ENCODE peak calls at places on chromosome 1, in five cellular contexts. P, Z, J, Y and X are unnamed samples.

GRCh38 chr1:241045659-241046058 is 311.3 kb downstream of the RGS7 start:
- DNase-seq in P (no peak), Z (no peak), Y (no peak), J (no peak), X (no peak)

GRCh38 chr1:22611530-22611947 is 24.9 kb upstream of the C1QA start:
- DNase-seq in Z (no peak), J (no peak), Y (peak), P (no peak), X (no peak)

GRCh38 chr1:88763649-88764406 is 79.8 kb downstream of the PKN2 start:
- DNase-seq in Y (peak), J (no peak), Z (no peak), P (no peak), X (no peak)

GRCh38 chr1:91564888-91565700 is 64.4 kb downstream of the CDC7 start:
- DNase-seq in Y (peak), Z (no peak), P (no peak), J (no peak), X (no peak)

GRCh38 chr1:46491500-46492268 is 2.0 kb downstream of the DMBX1 start:
- DNase-seq in Y (no peak), J (no peak), P (no peak), Z (no peak), X (no peak)

GRCh38 chr1:59422921-59423575 is 126.2 kb downstream of the FGGY start:
- DNase-seq in J (no peak), Y (peak), Z (no peak), P (peak), X (no peak)

GRCh38 chr1:87330954-87331318 is 2.3 kb downstream of the LMO4 start:
- DNase-seq in Z (no peak), Y (no peak), J (no peak), P (no peak), X (no peak)

GRCh38 chr1:5911871-5912271 is 80.4 kb downstream of the NPHP4 start:
- DNase-seq in P (no peak), J (no peak), Y (no peak), Z (no peak), X (no peak)

GRCh38 chr1:19010995-19011696 is 54.7 kb upstream of the IFFO2 start:
- DNase-seq in P (peak), Y (peak), J (peak), Z (no peak), X (peak)

GRCh38 chr1:113937146-113937545 is 8.0 kb downstream of the HIPK1 start:
- DNase-seq in P (no peak), Y (no peak), J (no peak), Z (no peak), X (no peak)

GRCh38 chr1:48853006-48853405 is 76.3 kb upstream of the BEND5 start:
- DNase-seq in P (no peak), J (no peak), Z (no peak), Y (peak), X (no peak)

GRCh38 chr1:27557596-27558340 is 46.2 kb downstream of the AHDC1 start:
- DNase-seq in P (peak), J (no peak), Y (no peak), Z (no peak), X (peak)

GRCh38 chr1:94679336-94680007 is 137.9 kb upstream of the F3 start:
- DNase-seq in P (no peak), Y (no peak), J (no peak), Z (no peak), X (no peak)

GRCh38 chr1:37399205-37399604 is 75.2 kb upstream of the ZC3H12A start:
- DNase-seq in Y (no peak), P (no peak), J (no peak), Z (no peak), X (no peak)

GRCh38 chr1:156401175-156401574 is 32.2 kb downstream of the RHBG start:
- DNase-seq in Z (no peak), J (no peak), P (no peak), Y (no peak), X (no peak)

GRCh38 chr1:159897962-159898361 is 2.0 kb downstream of the CFAP45 start:
- DNase-seq in P (no peak), Z (no peak), J (no peak), Y (no peak), X (no peak)

GRCh38 chr1:186736971-186737685 is 56.9 kb upstream of the PTGS2 start:
- DNase-seq in Y (no peak), Z (no peak), P (no peak), J (no peak), X (no peak)

GRCh38 chr1:153506386-153506785 is 29.4 kb downstream of the S100A6 start:
- DNase-seq in Z (no peak), J (no peak), Y (no peak), P (no peak), X (no peak)

GRCh38 chr1:168609133-168609715 is 32.8 kb downstream of the XCL1 start:
- DNase-seq in J (no peak), Z (no peak), Y (peak), P (no peak), X (no peak)

GRCh38 chr1:43348809-43349593 is 9.8 kb upstream of the CDC20 start:
- DNase-seq in P (peak), Y (no peak), J (peak), Z (peak), X (peak)

GRCh38 chr1:147712605-147713004 is 42.3 kb upstream of the ACP6 start:
- DNase-seq in J (no peak), Z (no peak), Y (no peak), P (no peak), X (no peak)

GRCh38 chr1:32772281-32773017 is 44.7 kb downstream of the YARS1 start:
- DNase-seq in Y (no peak), P (no peak), J (no peak), Z (no peak), X (no peak)

GRCh38 chr1:175045519-175045918 is 22.1 kb upstream of the TNN start:
- DNase-seq in Y (no peak), Z (no peak), J (no peak), P (no peak), X (no peak)

GRCh38 chr1:100585774-100586173 is 47.8 kb downstream of the GPR88 start:
- DNase-seq in J (no peak), P (no peak), Y (peak), Z (no peak), X (no peak)

GRCh38 chr1:39509360-39510009 is 18.0 kb downstream of the BMP8A start:
- DNase-seq in P (no peak), Z (peak), J (no peak), Y (peak), X (peak)

GRCh38 chr1:151006331-151007052 is at the start of gene MINDY1:
- DNase-seq in Y (peak), P (peak), J (no peak), Z (peak), X (peak)

GRCh38 chr1:66546045-66546810 is 12.3 kb downstream of the SGIP1 start:
- DNase-seq in P (no peak), J (no peak), Y (no peak), Z (no peak), X (no peak)

GRCh38 chr1:26831546-26832248 is 5.2 kb downstream of the ZDHHC18 start:
- DNase-seq in J (no peak), P (no peak), Y (peak), Z (no peak), X (no peak)